ENCODE peak calls at places on chromosomes 1 and 21, in four cellular contexts. B is sigmoid colon, J is adipocyte, O is gastrocnemius medialis. F is an unnamed sample. For H3K27me3, the result is how much of the 10 kb centered on the place peaks cover.

GRCh38 chr1:2593251-2593878 is 6.8 kb downstream of the PRXL2B start:
- DNase-seq in B (peak), J (no peak), O (no peak), F (no peak)

GRCh38 chr1:178862864-178863263 is 8.0 kb downstream of the ANGPTL1 start:
- DNase-seq in B (no peak), J (no peak), O (no peak), F (no peak)

GRCh38 chr1:1333551-1334241 is 2.6 kb downstream of the TAS1R3 start:
- DNase-seq in B (no peak), J (no peak), O (no peak), F (no peak)

GRCh38 chr1:199646761-199647160 is 380.7 kb upstream of the NR5A2 start:
- DNase-seq in B (no peak), J (no peak), O (no peak), F (no peak)

GRCh38 chr1:17745564-17745955 is 9.6 kb upstream of the ACTL8 start:
- DNase-seq in B (no peak), J (no peak), O (no peak), F (no peak)

GRCh38 chr1:64215576-64215975 is 12.2 kb downstream of the UBE2U start:
- DNase-seq in B (no peak), J (no peak), O (no peak), F (no peak)

GRCh38 chr1:156926175-156926574 is 5.7 kb downstream of the LRRC71 start:
- DNase-seq in B (no peak), J (no peak), O (no peak), F (no peak)

GRCh38 chr1:216722841-216723240 is 388 bp downstream of the ESRRG start:
- DNase-seq in B (no peak), J (no peak), O (no peak), F (no peak)

GRCh38 chr1:109904105-109904817 is 6.4 kb upstream of the CSF1 start:
- DNase-seq in B (no peak), J (no peak), O (no peak), F (no peak)

GRCh38 chr21:41861255-41861654 is 17.9 kb downstream of the PRDM15 start:
- DNase-seq in B (no peak), J (no peak), O (no peak), F (no peak)

GRCh38 chr1:77538956-77539509 is 143.4 kb downstream of the ZZZ3 start:
- DNase-seq in B (peak), J (peak), O (no peak), F (peak)

GRCh38 chr21:42864812-42865211 is 14.5 kb downstream of the WDR4 start:
- DNase-seq in B (no peak), J (peak), O (no peak), F (no peak)

GRCh38 chr21:43921979-43922945 is 57.2 kb downstream of the AGPAT3 start:
- DNase-seq in B (no peak), J (no peak), O (no peak), F (no peak)

GRCh38 chr1:94660994-94661393 is 119.4 kb upstream of the F3 start:
- DNase-seq in B (no peak), J (peak), O (no peak), F (no peak)

GRCh38 chr1:208988811-208989222 is 594.7 kb upstream of the CAMK1G start:
- DNase-seq in B (no peak), J (peak), O (no peak), F (no peak)

GRCh38 chr1:160428655-160429054 is 28.3 kb downstream of the VANGL2 start:
- DNase-seq in B (no peak), J (peak), O (no peak), F (no peak)

GRCh38 chr1:155934933-155935590 is 849 bp upstream of the KHDC4 start:
- DNase-seq in B (no peak), J (no peak), O (no peak), F (no peak)

GRCh38 chr1:114037952-114038867 is 58.9 kb downstream of the OLFML3 start:
- DNase-seq in B (no peak), J (no peak), O (no peak), F (no peak)

GRCh38 chr1:89310505-89310904 is 37.8 kb upstream of the GBP5 start:
- DNase-seq in B (no peak), J (peak), O (no peak), F (no peak)

GRCh38 chr1:92479587-92479986 is 7.1 kb downstream of the GFI1 start:
- DNase-seq in B (no peak), J (no peak), O (no peak), F (no peak)

DNA sequence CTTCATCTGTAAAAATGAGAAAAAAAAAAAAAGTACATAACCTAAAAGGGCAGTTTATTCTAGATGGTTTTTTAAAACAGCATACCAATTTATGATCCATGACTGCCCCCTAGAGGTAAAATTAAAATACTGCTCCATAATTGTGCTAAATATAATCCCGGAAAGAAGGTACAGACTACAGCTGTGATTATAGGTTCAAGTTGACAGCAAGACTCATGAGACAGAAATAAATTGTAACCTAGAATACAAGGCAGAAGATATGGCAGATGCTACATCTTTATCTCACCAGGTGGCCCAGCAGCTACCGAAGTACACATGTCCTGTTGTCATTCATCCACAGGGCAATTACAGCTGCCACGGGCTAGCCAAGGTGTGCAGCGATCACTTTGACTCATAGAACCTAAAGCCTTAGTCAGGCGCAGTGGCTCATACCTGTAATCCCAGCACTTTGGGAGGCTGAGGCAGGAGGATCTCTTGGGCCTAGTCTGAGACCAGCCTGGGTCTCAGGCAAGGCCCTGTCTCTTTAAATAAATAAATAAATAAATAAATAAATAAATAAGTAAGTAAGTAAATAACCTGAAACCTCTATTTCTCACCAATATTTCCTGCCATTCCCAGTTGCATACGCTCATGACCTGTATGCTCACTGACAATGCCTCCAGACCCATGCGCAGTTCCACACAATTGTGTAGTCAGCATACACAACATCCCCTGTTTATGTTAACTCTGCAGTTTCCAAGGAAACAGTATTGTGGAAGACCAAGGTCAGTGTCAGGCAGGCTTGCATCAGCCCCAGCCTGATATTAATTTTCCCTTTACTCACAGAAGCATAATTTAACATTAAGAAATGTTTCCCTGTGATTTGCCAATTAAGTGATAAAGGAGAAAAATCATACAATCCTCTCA is 18.3 kb upstream of the PPIE start:
- DNase-seq in B (no peak), J (peak), O (peak), F (no peak)
- H3K27me3 ChIP-seq in B (under half), J (half or more), O (under half), F (under half)

GRCh38 chr21:38072489-38072888 is 156.2 kb upstream of the KCNJ6 start:
- DNase-seq in B (no peak), J (no peak), O (no peak), F (no peak)
- H3K27me3 ChIP-seq in B (under half), J (half or more), O (under half), F (under half)

DNA sequence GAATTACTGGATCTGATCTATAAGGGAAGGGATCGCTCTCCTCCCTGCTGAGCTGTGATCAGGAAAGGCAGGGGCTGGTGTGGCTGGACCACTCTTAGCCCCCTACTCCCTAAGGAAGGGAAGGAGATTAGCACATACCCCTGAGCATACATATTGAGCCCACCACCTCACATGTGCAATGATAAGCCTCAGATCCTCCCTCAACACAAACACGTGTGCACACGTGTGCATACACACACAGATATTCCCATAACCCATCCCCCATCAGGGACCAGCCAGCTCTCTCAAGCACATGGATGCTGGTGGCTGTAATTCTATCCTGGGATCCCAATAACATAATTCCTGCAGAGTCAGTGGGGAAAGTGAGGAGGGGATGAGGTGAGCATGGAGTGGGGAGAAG is 21.2 kb downstream of the SYT2 start:
- DNase-seq in B (no peak), J (no peak), O (no peak), F (no peak)
- H3K27me3 ChIP-seq in B (under half), J (half or more), O (under half), F (under half)

GRCh38 chr1:43525995-43526394 is 4.7 kb upstream of the PTPRF start:
- DNase-seq in B (no peak), J (peak), O (no peak), F (no peak)
- H3K27me3 ChIP-seq in B (under half), J (under half), O (under half), F (under half)